ENCODE peak calls at places on chromosomes 12 and 14, in six cellular contexts. Z is PC-3, I is OCI-LY7, R is AG10803, N is fibroblast of lung, E is fibroblast of mammary gland. Q is an unnamed sample.
A peak's percentile ranks its signal among the peaks of the same experiment; 100 is the strongest.

GRCh38 chr12:18457362-18457761 is 196.0 kb downstream of the PIK3C2G start:
- DNase-seq in R (peak; percentile 15), Z (no peak), I (no peak), N (no peak), E (peak; percentile 12), Q (no peak)

GRCh38 chr14:40292664-40293063 is 860.4 kb upstream of the FBXO33 start:
- DNase-seq in N (no peak), Z (no peak), E (no peak), I (peak; percentile 70), R (no peak), Q (no peak)

GRCh38 chr12:49292729-49293055 is 2.3 kb upstream of the PRPH start:
- DNase-seq in E (no peak), R (no peak), N (no peak), Z (no peak), I (no peak), Q (no peak)

GRCh38 chr14:85250369-85250768 is 279.6 kb upstream of the FLRT2 start:
- DNase-seq in E (no peak), R (no peak), Z (no peak), N (no peak), I (no peak), Q (no peak)

GRCh38 chr14:101126376-101127130 is 223.0 kb upstream of the RTL1 start:
- DNase-seq in E (no peak), I (no peak), R (no peak), N (no peak), Z (no peak), Q (no peak)

GRCh38 chr12:132018193-132018916 is 68.6 kb downstream of the EP400 start:
- DNase-seq in E (peak; percentile 53), R (peak; percentile 5), I (no peak), N (peak; percentile 15), Z (no peak), Q (no peak)

GRCh38 chr12:67991158-67991557 is 1.9 kb downstream of the IFNG-AS1 start:
- DNase-seq in R (no peak), Z (no peak), N (no peak), E (no peak), I (peak; percentile 77), Q (no peak)

GRCh38 chr12:129776977-129777667 is 126.7 kb downstream of the TMEM132D start:
- DNase-seq in I (no peak), N (peak; percentile 29), E (no peak), Z (no peak), R (no peak), Q (no peak)

GRCh38 chr12:121085842-121086353 is 46.8 kb upstream of the P2RX7 start:
- DNase-seq in Z (no peak), N (no peak), I (no peak), R (no peak), E (no peak), Q (no peak)

GRCh38 chr12:79174656-79175055 is 310.1 kb downstream of the SYT1 start:
- DNase-seq in Z (peak; percentile 70), N (peak; percentile 71), I (peak; percentile 4), R (peak; percentile 69), E (peak; percentile 74), Q (peak; percentile 51)

GRCh38 chr12:105256011-105256410 is 20.0 kb upstream of the APPL2 start:
- DNase-seq in N (peak; percentile 68), E (no peak), Z (peak; percentile 19), I (no peak), R (peak; percentile 42), Q (no peak)

GRCh38 chr12:59396941-59397340 is 198.9 kb upstream of the SLC16A7 start:
- DNase-seq in N (no peak), I (no peak), E (no peak), Z (no peak), R (no peak), Q (no peak)

GRCh38 chr12:57852195-57852594 is 5.7 kb upstream of the CTDSP2 start:
- DNase-seq in Z (no peak), I (no peak), N (no peak), R (no peak), E (no peak), Q (no peak)

GRCh38 chr14:91872517-91873470 is 5.5 kb upstream of the TC2N start:
- DNase-seq in Z (peak; percentile 67), N (peak; percentile 45), I (peak; percentile 53), R (peak; percentile 86), E (peak; percentile 89), Q (peak; percentile 17)

GRCh38 chr12:6754406-6754805 is 1.5 kb upstream of the MLF2 start:
- DNase-seq in R (no peak), E (no peak), I (no peak), N (no peak), Z (no peak), Q (no peak)

GRCh38 chr14:35378638-35379568 is 25.6 kb downstream of the NFKBIA start:
- DNase-seq in N (peak; percentile 38), E (peak; percentile 74), R (peak; percentile 92), Z (no peak), I (no peak), Q (peak; percentile 94)

GRCh38 chr12:131720921-131721320 is 10.0 kb downstream of the SFSWAP start:
- DNase-seq in N (peak; percentile 37), Z (no peak), E (peak; percentile 61), I (no peak), R (no peak), Q (no peak)

DNA sequence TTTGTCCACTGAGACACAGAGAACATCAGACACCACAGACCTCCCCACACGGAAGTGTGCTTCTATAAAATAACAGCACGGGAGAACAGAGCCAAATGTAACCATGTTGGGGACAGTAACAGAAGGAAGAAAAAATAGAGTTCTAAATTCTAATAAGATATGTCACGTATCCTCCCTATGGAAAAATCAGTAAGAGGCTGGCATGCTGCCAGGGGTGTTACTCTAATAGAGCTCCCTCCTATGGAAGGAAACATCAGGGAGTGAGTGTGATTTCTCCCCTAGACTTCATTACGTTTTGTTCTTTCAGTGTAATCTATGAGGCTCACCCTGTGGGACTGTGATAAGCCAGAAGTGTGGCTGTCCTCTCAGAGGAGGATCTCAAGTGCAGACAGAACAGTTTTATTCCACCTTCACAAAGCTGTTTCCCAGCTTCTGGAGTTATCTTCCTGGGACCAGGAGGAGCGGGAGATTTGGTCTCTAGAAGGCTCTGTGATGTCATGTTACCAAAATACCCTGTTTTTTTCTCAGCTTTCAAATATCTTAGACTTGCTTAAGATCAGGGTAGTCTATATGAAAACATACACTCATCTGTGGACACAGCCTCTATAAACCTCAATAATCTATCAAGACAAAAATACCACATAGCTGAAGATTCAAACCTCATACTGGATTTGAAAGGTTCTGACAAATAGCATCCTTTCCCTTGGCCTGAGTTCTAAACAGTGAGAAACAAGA is 69.3 kb downstream of the ZFC3H1 start:
- DNase-seq in I (no peak), E (peak; percentile 45), Z (peak; percentile 72), R (no peak), N (no peak), Q (peak; percentile 4)
- H3K4me3 ChIP-seq in I (no peak overlapping the region), E (no peak overlapping the region), Z (peak overlapping the region; percentile 62), R (no peak overlapping the region), N (no peak overlapping the region), Q (no peak overlapping the region)

GRCh38 chr14:52914295-52914694 is 36.6 kb downstream of the FERMT2 start:
- DNase-seq in N (no peak), R (no peak), E (no peak), I (no peak), Z (no peak), Q (no peak)

GRCh38 chr14:52913271-52913670 is 37.6 kb downstream of the FERMT2 start:
- DNase-seq in E (peak; percentile 57), I (no peak), Z (no peak), N (peak; percentile 57), R (no peak), Q (peak; percentile 39)

GRCh38 chr14:52907949-52908348 is 42.9 kb downstream of the FERMT2 start:
- DNase-seq in N (no peak), I (no peak), E (no peak), R (no peak), Z (peak; percentile 63), Q (no peak)

GRCh38 chr14:52911904-52912303 is 38.9 kb downstream of the FERMT2 start:
- DNase-seq in R (no peak), E (no peak), Z (no peak), I (no peak), N (no peak), Q (no peak)

DNA sequence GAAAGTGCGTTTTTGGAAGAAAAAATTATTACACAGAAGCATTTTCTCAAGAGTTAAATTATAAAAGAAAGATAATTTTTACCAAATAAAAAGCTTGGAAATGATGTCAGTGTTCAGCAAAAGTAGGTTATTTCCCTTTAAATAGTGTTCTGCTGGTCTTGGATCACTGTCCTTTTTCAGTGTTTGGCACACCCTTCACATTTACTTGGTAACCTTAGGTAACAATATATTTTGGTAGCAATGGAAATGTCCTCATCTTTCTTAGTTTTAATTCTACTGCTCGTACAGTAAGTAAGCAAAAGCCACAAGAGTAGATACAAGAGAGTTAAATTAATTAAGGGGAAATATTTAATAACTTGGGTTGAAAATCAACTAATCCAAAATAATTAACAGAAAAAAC is 40.3 kb downstream of the FERMT2 start:
- DNase-seq in R (peak; percentile 62), N (no peak), I (no peak), E (peak; percentile 40), Z (no peak), Q (no peak)
- TF ChIP-seq CTCF in R (no peak), N (no peak), I (no peak), E (no peak), Z (no peak), Q (no peak)

DNA sequence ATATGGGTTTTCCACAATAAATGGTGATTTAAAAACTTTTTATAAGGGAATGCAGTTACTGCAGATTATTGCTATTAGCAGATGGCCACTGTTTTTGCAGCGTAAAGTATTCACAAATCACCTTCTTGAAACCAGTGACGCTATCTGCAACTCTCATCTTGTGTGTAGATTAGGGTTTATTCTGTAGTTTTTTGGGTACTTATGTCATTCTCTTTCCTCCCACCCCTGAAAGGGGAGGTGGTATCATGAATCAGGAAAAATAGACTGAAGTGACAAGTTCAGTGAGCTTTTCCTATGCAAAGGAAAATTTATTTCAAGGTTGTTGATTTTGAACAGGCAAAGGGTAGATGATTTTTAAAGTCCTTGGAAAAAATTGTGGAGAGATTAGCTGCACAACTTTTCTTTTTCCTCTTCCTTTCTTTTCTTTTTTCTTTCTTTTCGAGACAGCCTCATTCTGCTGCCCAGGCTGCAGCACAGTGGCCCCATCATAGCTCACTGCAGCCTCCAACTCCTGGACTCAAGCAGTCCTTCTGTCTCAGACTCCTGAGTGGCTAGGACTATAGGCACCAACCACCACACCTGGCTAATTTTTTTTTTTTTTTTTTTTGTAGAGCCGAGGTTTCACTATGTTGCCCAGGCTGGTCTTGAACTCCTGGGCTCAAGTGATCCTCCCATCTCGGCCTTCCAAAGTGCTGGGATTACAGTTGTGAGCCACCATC is 1.6 kb downstream of the FRS2 start:
- DNase-seq in E (no peak), N (peak; percentile 44), Z (no peak), R (no peak), I (no peak), Q (no peak)
- H3K4me3 ChIP-seq in E (peak overlapping the region; percentile 88), N (peak overlapping the region; percentile 92), Z (peak overlapping the region; percentile 90), R (peak overlapping the region; percentile 91), I (peak overlapping the region; percentile 98), Q (peak overlapping the region; percentile 69)

DNA sequence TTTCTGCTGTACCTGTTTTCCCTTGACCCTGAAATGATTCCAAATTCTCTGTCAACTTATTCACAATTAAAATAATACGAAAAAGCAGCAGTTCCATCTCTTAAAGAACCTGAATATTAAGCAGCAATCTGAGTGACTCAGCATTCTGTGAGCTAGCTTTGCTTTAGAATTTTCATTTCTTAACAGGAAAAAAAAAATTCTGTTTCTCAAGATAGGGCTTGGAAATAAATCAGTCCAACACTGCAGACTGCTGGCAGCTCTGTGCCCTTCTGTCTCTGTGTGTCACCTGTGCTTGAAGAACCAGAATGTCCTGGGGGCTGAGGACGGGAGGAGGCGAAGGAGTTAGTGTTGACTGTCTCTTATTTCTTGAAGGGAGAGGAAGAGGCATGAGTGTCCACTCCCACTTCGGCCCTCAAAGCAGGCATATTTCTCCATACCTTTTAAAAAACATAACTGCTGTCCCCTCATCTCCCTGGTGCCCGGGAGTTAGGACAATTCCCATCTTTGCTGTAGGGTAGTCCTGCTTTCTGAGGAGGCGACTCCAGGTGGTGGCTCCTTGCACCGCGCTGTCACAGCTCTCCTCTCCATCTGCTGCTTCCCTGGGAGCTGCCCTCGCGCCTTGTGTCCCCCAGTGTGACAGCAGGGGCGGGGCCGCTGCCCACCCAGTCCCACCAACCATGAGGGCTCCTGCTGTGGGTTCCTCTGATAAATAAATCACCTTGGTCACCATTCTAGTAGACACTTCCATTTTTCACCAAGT is 203.1 kb downstream of the CALM1 start:
- DNase-seq in Z (peak; percentile 41), E (peak; percentile 17), I (no peak), R (peak; percentile 4), N (peak; percentile 42), Q (no peak)
- TF ChIP-seq CTCF in Z (peak; percentile 45), E (no peak), I (no peak), R (no peak), N (no peak), Q (no peak)

Q was measured in fibroblast of villous mesenchyme.